ENCODE peak calls at places on chromosomes 5 and 9, in five cellular contexts. One of them, this sample, is unnamed.

GRCh38 chr5:108271127-108271526 is 110.8 kb downstream of the FBXL17 start:
- DNase-seq in iris pigment epithelial cell: no peak
- DNase-seq in substantia nigra: no peak
- DNase-seq in AG10803: no peak
- DNase-seq in OCI-LY7: no peak
- DNase-seq in this sample: no peak

GRCh38 chr9:133060417-133060841 is 1.4 kb upstream of the CEL start:
- DNase-seq in iris pigment epithelial cell: no peak
- DNase-seq in substantia nigra: no peak
- DNase-seq in AG10803: no peak
- DNase-seq in OCI-LY7: peak; percentile 51
- DNase-seq in this sample: no peak

GRCh38 chr5:96329886-96330531 is 103.0 kb downstream of the PCSK1 start:
- DNase-seq in iris pigment epithelial cell: no peak
- DNase-seq in substantia nigra: no peak
- DNase-seq in AG10803: no peak
- DNase-seq in OCI-LY7: no peak
- DNase-seq in this sample: no peak

GRCh38 chr9:99213197-99213596 is 8.5 kb downstream of the ALG2 start:
- DNase-seq in iris pigment epithelial cell: no peak
- DNase-seq in substantia nigra: no peak
- DNase-seq in AG10803: no peak
- DNase-seq in OCI-LY7: no peak
- DNase-seq in this sample: no peak

GRCh38 chr9:5008206-5008605 is 23.1 kb downstream of the JAK2 start:
- DNase-seq in iris pigment epithelial cell: peak; percentile 51
- DNase-seq in substantia nigra: no peak
- DNase-seq in AG10803: peak; percentile 12
- DNase-seq in OCI-LY7: no peak
- DNase-seq in this sample: no peak

GRCh38 chr5:15499528-15500325 is at the start of gene FBXL7:
- DNase-seq in iris pigment epithelial cell: peak; percentile 85
- DNase-seq in substantia nigra: peak; percentile 81
- DNase-seq in AG10803: peak; percentile 77
- DNase-seq in OCI-LY7: no peak
- DNase-seq in this sample: peak; percentile 82

GRCh38 chr9:78115073-78115472 is 83.5 kb upstream of the GNAQ start:
- DNase-seq in iris pigment epithelial cell: no peak
- DNase-seq in substantia nigra: no peak
- DNase-seq in AG10803: no peak
- DNase-seq in OCI-LY7: peak; percentile 77
- DNase-seq in this sample: peak; percentile 7

GRCh38 chr5:43571237-43571636 is 14.4 kb upstream of the PAIP1 start:
- DNase-seq in iris pigment epithelial cell: no peak
- DNase-seq in substantia nigra: no peak
- DNase-seq in AG10803: no peak
- DNase-seq in OCI-LY7: no peak
- DNase-seq in this sample: no peak

GRCh38 chr5:116486588-116486987 is 88.0 kb downstream of the SEMA6A start:
- DNase-seq in iris pigment epithelial cell: no peak
- DNase-seq in substantia nigra: no peak
- DNase-seq in AG10803: no peak
- DNase-seq in OCI-LY7: no peak
- DNase-seq in this sample: no peak

GRCh38 chr9:87540444-87541105 is 42.9 kb downstream of the DAPK1 start:
- DNase-seq in iris pigment epithelial cell: peak; percentile 70
- DNase-seq in substantia nigra: no peak
- DNase-seq in AG10803: peak; percentile 3
- DNase-seq in OCI-LY7: no peak
- DNase-seq in this sample: no peak

GRCh38 chr9:108640211-108640610 is 215.6 kb downstream of the ACTL7B start:
- DNase-seq in iris pigment epithelial cell: no peak
- DNase-seq in substantia nigra: no peak
- DNase-seq in AG10803: peak; percentile 80
- DNase-seq in OCI-LY7: no peak
- DNase-seq in this sample: no peak

GRCh38 chr5:41369799-41370198 is 140.6 kb downstream of the PLCXD3 start:
- DNase-seq in iris pigment epithelial cell: no peak
- DNase-seq in substantia nigra: no peak
- DNase-seq in AG10803: no peak
- DNase-seq in OCI-LY7: no peak
- DNase-seq in this sample: no peak

GRCh38 chr9:87382902-87383301 is 114.8 kb upstream of the DAPK1 start:
- DNase-seq in iris pigment epithelial cell: peak; percentile 94
- DNase-seq in substantia nigra: no peak
- DNase-seq in AG10803: peak; percentile 40
- DNase-seq in OCI-LY7: no peak
- DNase-seq in this sample: peak; percentile 83

GRCh38 chr9:129836342-129837007 is 1.2 kb downstream of the USP20 start:
- DNase-seq in iris pigment epithelial cell: no peak
- DNase-seq in substantia nigra: no peak
- DNase-seq in AG10803: no peak
- DNase-seq in OCI-LY7: peak; percentile 75
- DNase-seq in this sample: no peak

GRCh38 chr9:89372230-89372816 is 54.0 kb downstream of the SECISBP2 start:
- DNase-seq in iris pigment epithelial cell: no peak
- DNase-seq in substantia nigra: no peak
- DNase-seq in AG10803: no peak
- DNase-seq in OCI-LY7: peak; percentile 13
- DNase-seq in this sample: no peak

This sample was measured in fibroblast of pulmonary artery.